ENCODE peak calls at places on chromosomes 1 and 21, in four cellular contexts. T is GM23248, B is AG10803, W is prostate gland. A is an unnamed sample.

GRCh38 chr21:34306246-34306645 is 57.6 kb upstream of the KCNE2 start:
- DNase-seq in B (no peak), T (peak), W (no peak), A (no peak)

GRCh38 chr21:37665230-37666024 is 250.8 kb downstream of the KCNJ6 start:
- DNase-seq in T (peak), B (peak), W (no peak), A (no peak)

GRCh38 chr1:30977105-30977504 is 68.5 kb upstream of the SDC3 start:
- DNase-seq in W (no peak), B (peak), T (peak), A (no peak)

GRCh38 chr1:21323091-21323490 is 32.8 kb upstream of the ECE1 start:
- DNase-seq in W (no peak), B (peak), T (peak), A (no peak)

GRCh38 chr1:206908038-206908437 is 10.8 kb downstream of the IL24 start:
- DNase-seq in W (no peak), B (no peak), T (no peak), A (no peak)

GRCh38 chr1:36751525-36751924 is 268.8 kb upstream of the CSF3R start:
- DNase-seq in B (no peak), W (no peak), T (no peak), A (no peak)

GRCh38 chr1:16162163-16162822 is 6.4 kb upstream of the EPHA2 start:
- DNase-seq in W (no peak), T (no peak), B (no peak), A (no peak)

GRCh38 chr1:110746644-110747259 is 72.0 kb upstream of the KCNA3 start:
- DNase-seq in T (peak), W (no peak), B (peak), A (no peak)

GRCh38 chr21:25717491-25718139 is 17.1 kb downstream of the ATP5PF start:
- DNase-seq in T (peak), B (peak), W (no peak), A (no peak)

GRCh38 chr1:102879439-102879993 is 228.8 kb downstream of the COL11A1 start:
- DNase-seq in T (peak), W (no peak), B (peak), A (no peak)

GRCh38 chr1:36258960-36259344 is 34.7 kb downstream of the THRAP3 start:
- DNase-seq in W (no peak), T (peak), B (no peak), A (no peak)

GRCh38 chr1:99685516-99686180 is 39.7 kb downstream of the PALMD start:
- DNase-seq in B (peak), T (peak), W (peak), A (peak)

GRCh38 chr1:166017395-166017794 is 149.4 kb downstream of the FAM78B start:
- DNase-seq in W (no peak), T (no peak), B (no peak), A (no peak)

GRCh38 chr1:78884685-78885452 is 121.7 kb downstream of the ADGRL4 start:
- DNase-seq in W (no peak), B (peak), T (peak), A (no peak)

GRCh38 chr1:114803001-114803400 is 22.5 kb upstream of the SIKE1 start:
- DNase-seq in T (peak), W (no peak), B (no peak), A (no peak)

GRCh38 chr1:234978397-234979291 is 150.0 kb downstream of the TOMM20 start:
- DNase-seq in B (peak), W (no peak), T (peak), A (no peak)

GRCh38 chr1:84117868-84118267 is 26.2 kb upstream of the PRKACB start:
- DNase-seq in T (peak), W (no peak), B (peak), A (no peak)

GRCh38 chr1:159924025-159924790 is 1.1 kb downstream of the TAGLN2 start:
- DNase-seq in B (peak), W (peak), T (peak), A (peak)

GRCh38 chr1:63024132-63024531 is 240.2 kb downstream of the ATG4C start:
- DNase-seq in W (no peak), T (no peak), B (no peak), A (no peak)

GRCh38 chr1:87684786-87685185 is 356.1 kb downstream of the LMO4 start:
- DNase-seq in T (peak), B (peak), W (peak), A (no peak)

GRCh38 chr21:41894922-41895557 is 15.9 kb upstream of the PRDM15 start:
- DNase-seq in B (peak), T (no peak), W (no peak), A (no peak)

DNA sequence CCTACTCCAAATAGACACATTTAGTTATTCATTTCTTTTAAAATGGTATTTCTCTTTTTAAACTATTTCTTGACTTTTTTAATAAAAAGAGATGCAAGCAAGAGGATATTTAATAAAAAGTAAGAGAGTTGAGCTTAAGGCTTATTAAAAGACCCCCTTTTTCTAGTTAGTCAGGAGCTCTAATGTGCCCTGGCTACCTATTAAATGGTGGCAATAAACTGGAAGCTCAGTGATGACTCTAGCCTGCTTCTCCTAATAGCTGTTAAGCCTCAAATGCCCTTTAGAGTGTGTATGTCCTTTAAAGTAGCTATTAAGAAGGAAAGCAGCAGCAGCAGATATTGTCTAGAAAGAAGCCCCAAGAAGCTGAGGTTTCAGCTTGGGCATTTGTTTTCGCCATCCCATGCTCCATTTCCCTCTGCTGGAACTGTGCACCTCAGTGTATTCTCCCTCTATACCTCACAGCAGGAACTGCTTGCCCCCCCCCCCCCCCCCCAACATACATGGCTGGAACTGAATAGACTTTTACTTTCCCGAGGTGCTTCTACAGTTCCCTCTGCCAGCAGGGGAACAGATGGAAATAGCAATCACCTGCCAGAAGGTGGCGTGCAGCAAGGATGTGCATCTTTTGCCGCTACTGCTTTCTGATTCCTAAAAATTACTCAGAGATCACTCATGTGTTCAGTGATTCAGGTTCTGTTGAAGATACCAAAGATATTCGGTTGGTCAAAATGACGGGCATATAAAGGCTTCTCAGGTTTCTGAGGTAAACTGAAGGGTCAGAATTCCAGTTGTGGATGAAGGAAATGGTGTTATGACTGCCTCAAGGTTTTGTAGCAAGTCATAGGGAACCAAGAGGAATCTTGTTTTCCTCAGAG is 2.5 kb downstream of the RGS4 start:
- DNase-seq in T (peak), W (peak), B (peak), A (peak)
- H3K4me3 ChIP-seq in T (peak), W (no peak), B (peak), A (no peak)

GRCh38 chr1:244447552-244447951 is 4.2 kb downstream of the ADSS2 start:
- DNase-seq in T (no peak), B (no peak), W (no peak), A (no peak)

GRCh38 chr1:244450597-244451538 is 841 bp downstream of the ADSS2 start:
- DNase-seq in W (peak), B (peak), T (peak), A (peak)

GRCh38 chr1:244447024-244447423 is 4.7 kb downstream of the ADSS2 start:
- DNase-seq in B (no peak), T (no peak), W (no peak), A (no peak)

GRCh38 chr1:244449936-244450508 is 1.7 kb downstream of the ADSS2 start:
- DNase-seq in T (no peak), B (no peak), W (no peak), A (no peak)

GRCh38 chr1:244448279-244449036 is 3.3 kb downstream of the ADSS2 start:
- DNase-seq in W (no peak), B (no peak), T (no peak), A (no peak)
- H3K4me3 ChIP-seq in W (no peak), B (no peak), T (no peak), A (no peak)

GRCh38 chr1:152188673-152189591 is 29.9 kb upstream of the RPTN start:
- DNase-seq in B (peak), W (peak), T (peak), A (no peak)
- H3K4me3 ChIP-seq in B (peak), W (peak), T (peak), A (peak)

DNA sequence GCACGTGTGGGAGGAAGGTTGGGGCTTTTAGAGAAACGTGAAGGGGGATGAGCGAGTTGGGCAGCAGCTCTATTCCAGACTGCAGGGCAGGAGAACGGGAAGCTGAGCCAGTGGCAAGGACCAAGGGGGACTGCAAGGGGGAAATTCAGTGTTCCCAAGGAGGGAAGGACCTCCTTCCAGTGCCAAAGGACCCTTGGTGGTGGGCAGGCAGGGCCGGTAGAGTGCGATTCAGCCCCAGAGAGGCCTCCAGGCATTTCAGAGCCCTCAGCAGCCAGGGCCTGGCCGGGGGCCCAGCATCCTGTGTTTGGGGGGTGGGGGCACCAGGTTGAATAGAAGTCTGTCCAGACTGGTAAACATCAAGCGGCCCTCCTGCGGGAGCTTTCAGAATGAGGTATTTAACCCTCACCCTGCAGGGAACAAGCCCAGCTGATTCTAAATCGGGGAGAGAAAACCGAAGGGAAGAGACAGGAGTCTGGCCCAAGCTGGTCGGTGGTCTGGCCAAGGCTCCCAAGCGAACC is 2.3 kb downstream of the COL9A2 start:
- DNase-seq in W (no peak), T (no peak), B (no peak), A (no peak)
- H3K4me3 ChIP-seq in W (peak), T (peak), B (peak), A (no peak)

GRCh38 chr1:76075877-76076276 is 1.3 kb downstream of the ST6GALNAC3 start:
- DNase-seq in W (no peak), B (no peak), T (peak), A (no peak)

GRCh38 chr1:76079475-76080227 is 5.1 kb downstream of the ST6GALNAC3 start:
- DNase-seq in W (no peak), B (no peak), T (no peak), A (no peak)

GRCh38 chr1:76073471-76073870 is 1.1 kb upstream of the ST6GALNAC3 start:
- DNase-seq in W (no peak), T (peak), B (peak), A (no peak)

GRCh38 chr1:76074321-76075187 is at the start of gene ST6GALNAC3:
- DNase-seq in T (peak), W (peak), B (peak), A (peak)

GRCh38 chr1:76075188-76075489 is 593 bp downstream of the ST6GALNAC3 start:
- DNase-seq in B (no peak), T (no peak), W (no peak), A (no peak)
- H3K4me3 ChIP-seq in B (peak), T (peak), W (peak), A (peak)

GRCh38 chr1:33364578-33364945 is 43.7 kb upstream of the A3GALT2 start:
- DNase-seq in T (no peak), W (no peak), B (no peak), A (no peak)

GRCh38 chr1:33365560-33365997 is 44.7 kb upstream of the A3GALT2 start:
- DNase-seq in T (no peak), B (peak), W (no peak), A (no peak)

GRCh38 chr1:33360367-33360766 is 39.5 kb upstream of the A3GALT2 start:
- DNase-seq in T (no peak), W (no peak), B (no peak), A (no peak)

GRCh38 chr1:33361553-33362262 is 40.8 kb upstream of the A3GALT2 start:
- DNase-seq in T (no peak), W (no peak), B (no peak), A (no peak)

DNA sequence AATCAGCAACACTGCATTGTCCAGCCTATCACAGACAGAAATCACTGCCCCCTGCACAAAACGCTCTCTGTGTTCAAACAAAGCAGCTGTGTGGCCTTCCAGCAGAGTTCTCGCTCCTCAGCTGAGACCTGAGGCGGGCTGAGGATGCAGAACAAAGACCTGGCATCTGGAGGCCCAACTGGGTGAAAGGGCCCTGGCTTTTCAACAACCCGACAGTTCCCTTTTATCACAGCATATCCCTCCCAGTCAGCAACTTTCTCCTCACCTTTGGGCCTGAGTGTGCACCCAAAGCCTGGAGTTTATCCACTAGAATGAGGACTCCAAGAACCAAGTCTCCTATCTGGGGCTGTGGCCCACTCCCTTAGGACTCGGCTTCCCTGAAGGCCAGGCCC is 42.6 kb upstream of the A3GALT2 start:
- DNase-seq in B (no peak), T (no peak), W (no peak), A (no peak)
- H3K4me3 ChIP-seq in B (no peak), T (no peak), W (no peak), A (no peak)

GRCh38 chr21:43892334-43892733 is 27.3 kb downstream of the AGPAT3 start:
- DNase-seq in W (no peak), T (no peak), B (no peak), A (no peak)

GRCh38 chr21:43894206-43894577 is 29.2 kb downstream of the AGPAT3 start:
- DNase-seq in W (no peak), B (no peak), T (no peak), A (no peak)

GRCh38 chr21:43890042-43890441 is 25.0 kb downstream of the AGPAT3 start:
- DNase-seq in B (no peak), W (no peak), T (no peak), A (no peak)

GRCh38 chr21:43893536-43894205 is 28.6 kb downstream of the AGPAT3 start:
- DNase-seq in W (no peak), T (no peak), B (no peak), A (peak)

DNA sequence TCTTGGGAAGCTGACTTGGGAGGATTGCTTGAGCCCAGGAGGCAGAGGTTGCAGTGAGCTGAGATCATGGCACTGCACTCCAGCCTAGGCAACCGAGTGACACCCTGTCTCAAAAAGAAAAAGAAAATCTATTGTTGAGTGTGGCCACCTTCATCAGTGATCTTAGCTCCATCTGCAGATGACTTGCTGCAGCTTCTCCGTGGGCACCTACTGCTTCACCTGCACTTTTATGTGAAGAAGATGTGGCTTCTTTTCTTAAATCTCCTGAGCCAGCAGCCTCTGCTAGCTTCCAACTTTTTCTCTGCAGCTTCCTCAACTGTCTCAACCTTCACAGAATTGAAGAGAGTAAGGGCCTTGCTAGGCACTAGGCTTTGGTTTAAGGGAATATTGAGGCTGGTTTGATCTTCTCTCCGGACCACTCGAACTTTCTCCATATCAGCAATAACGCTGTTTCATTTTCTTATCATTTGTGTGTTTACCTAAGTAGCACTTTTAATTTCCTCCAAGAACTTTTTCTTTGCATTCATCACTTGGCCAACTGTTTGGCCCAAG is 28.0 kb downstream of the AGPAT3 start:
- DNase-seq in T (no peak), B (no peak), W (no peak), A (no peak)
- H3K4me3 ChIP-seq in T (no peak), B (no peak), W (no peak), A (no peak)

A was measured in lung.